ENCODE peak calls at places on chromosome 14, in eight cellular contexts. One of them, this sample, is unnamed.

GRCh38 chr14:46571970-46572369 is 79.6 kb downstream of the RPL10L start:
- DNase-seq in CD8-positive, alpha-beta T cell: no peak
- DNase-seq in IMR-90: no peak
- DNase-seq in ovary: no peak
- DNase-seq in pancreas: no peak
- DNase-seq in mesendoderm: no peak
- DNase-seq in GM23338: no peak
- DNase-seq in heart left ventricle: no peak
- DNase-seq in this sample: no peak

GRCh38 chr14:105059035-105059916 is 6.0 kb downstream of the GPR132 start:
- DNase-seq in CD8-positive, alpha-beta T cell: no peak
- DNase-seq in IMR-90: no peak
- DNase-seq in ovary: no peak
- DNase-seq in pancreas: no peak
- DNase-seq in mesendoderm: peak; percentile 56
- DNase-seq in GM23338: peak; percentile 48
- DNase-seq in heart left ventricle: no peak
- DNase-seq in this sample: peak; percentile 83

GRCh38 chr14:89720076-89720687 is 234.3 kb downstream of the EFCAB11 start:
- DNase-seq in CD8-positive, alpha-beta T cell: no peak
- DNase-seq in IMR-90: no peak
- DNase-seq in ovary: no peak
- DNase-seq in pancreas: no peak
- DNase-seq in mesendoderm: no peak
- DNase-seq in GM23338: no peak
- DNase-seq in heart left ventricle: no peak
- DNase-seq in this sample: peak; percentile 45

GRCh38 chr14:95620659-95621059 is 65.6 kb upstream of the TCL1B start:
- DNase-seq in CD8-positive, alpha-beta T cell: no peak
- DNase-seq in IMR-90: no peak
- DNase-seq in ovary: no peak
- DNase-seq in pancreas: no peak
- DNase-seq in mesendoderm: no peak
- DNase-seq in GM23338: peak; percentile 18
- DNase-seq in heart left ventricle: no peak
- DNase-seq in this sample: no peak

GRCh38 chr14:95901014-95901413 is 24.4 kb downstream of the TUNAR start:
- DNase-seq in CD8-positive, alpha-beta T cell: no peak
- DNase-seq in IMR-90: peak; percentile 33
- DNase-seq in ovary: no peak
- DNase-seq in pancreas: no peak
- DNase-seq in mesendoderm: no peak
- DNase-seq in GM23338: no peak
- DNase-seq in heart left ventricle: no peak
- DNase-seq in this sample: no peak

GRCh38 chr14:79544671-79545070 is 666.6 kb downstream of the DIO2 start:
- DNase-seq in CD8-positive, alpha-beta T cell: no peak
- DNase-seq in IMR-90: peak; percentile 95
- DNase-seq in ovary: no peak
- DNase-seq in pancreas: no peak
- DNase-seq in mesendoderm: no peak
- DNase-seq in GM23338: no peak
- DNase-seq in heart left ventricle: no peak
- DNase-seq in this sample: no peak

GRCh38 chr14:100302616-100303015 is 3.6 kb downstream of the SLC25A29 start:
- DNase-seq in CD8-positive, alpha-beta T cell: no peak
- DNase-seq in IMR-90: no peak
- DNase-seq in ovary: no peak
- DNase-seq in pancreas: peak; percentile 3
- DNase-seq in mesendoderm: no peak
- DNase-seq in GM23338: no peak
- DNase-seq in heart left ventricle: no peak
- DNase-seq in this sample: no peak

GRCh38 chr14:66503532-66503931 is 4.4 kb upstream of the GPHN start:
- DNase-seq in CD8-positive, alpha-beta T cell: no peak
- DNase-seq in IMR-90: peak; percentile 28
- DNase-seq in ovary: no peak
- DNase-seq in pancreas: no peak
- DNase-seq in mesendoderm: no peak
- DNase-seq in GM23338: no peak
- DNase-seq in heart left ventricle: peak; percentile 41
- DNase-seq in this sample: no peak

GRCh38 chr14:29741909-29742401 is 185.7 kb downstream of the PRKD1 start:
- DNase-seq in CD8-positive, alpha-beta T cell: no peak
- DNase-seq in IMR-90: peak; percentile 57
- DNase-seq in ovary: peak; percentile 36
- DNase-seq in pancreas: no peak
- DNase-seq in mesendoderm: no peak
- DNase-seq in GM23338: no peak
- DNase-seq in heart left ventricle: peak; percentile 66
- DNase-seq in this sample: no peak

GRCh38 chr14:103880986-103881926 is 33.9 kb upstream of the PPP1R13B start:
- DNase-seq in CD8-positive, alpha-beta T cell: no peak
- DNase-seq in IMR-90: no peak
- DNase-seq in ovary: peak; percentile 42
- DNase-seq in pancreas: peak; percentile 94
- DNase-seq in mesendoderm: no peak
- DNase-seq in GM23338: no peak
- DNase-seq in heart left ventricle: peak; percentile 50
- DNase-seq in this sample: no peak

GRCh38 chr14:49946320-49947141 is 53.6 kb downstream of the ARF6 start:
- DNase-seq in CD8-positive, alpha-beta T cell: no peak
- DNase-seq in IMR-90: peak; percentile 68
- DNase-seq in ovary: no peak
- DNase-seq in pancreas: no peak
- DNase-seq in mesendoderm: no peak
- DNase-seq in GM23338: no peak
- DNase-seq in heart left ventricle: peak; percentile 28
- DNase-seq in this sample: peak; percentile 55

GRCh38 chr14:89309670-89310177 is 107.3 kb downstream of the FOXN3 start:
- DNase-seq in CD8-positive, alpha-beta T cell: no peak
- DNase-seq in IMR-90: no peak
- DNase-seq in ovary: no peak
- DNase-seq in pancreas: no peak
- DNase-seq in mesendoderm: no peak
- DNase-seq in GM23338: no peak
- DNase-seq in heart left ventricle: no peak
- DNase-seq in this sample: no peak

GRCh38 chr14:25677111-25677510 is 627.2 kb upstream of the STXBP6 start:
- DNase-seq in CD8-positive, alpha-beta T cell: no peak
- DNase-seq in IMR-90: no peak
- DNase-seq in ovary: no peak
- DNase-seq in pancreas: no peak
- DNase-seq in mesendoderm: no peak
- DNase-seq in GM23338: no peak
- DNase-seq in heart left ventricle: no peak
- DNase-seq in this sample: no peak

GRCh38 chr14:90091393-90091792 is 29.6 kb downstream of the KCNK13 start:
- DNase-seq in CD8-positive, alpha-beta T cell: no peak
- DNase-seq in IMR-90: peak; percentile 20
- DNase-seq in ovary: no peak
- DNase-seq in pancreas: no peak
- DNase-seq in mesendoderm: no peak
- DNase-seq in GM23338: no peak
- DNase-seq in heart left ventricle: no peak
- DNase-seq in this sample: no peak

GRCh38 chr14:105866841-105867321 is 340.5 kb downstream of the TMEM121 start:
- DNase-seq in CD8-positive, alpha-beta T cell: no peak
- DNase-seq in IMR-90: no peak
- DNase-seq in ovary: peak; percentile 5
- DNase-seq in pancreas: peak; percentile 37
- DNase-seq in mesendoderm: no peak
- DNase-seq in GM23338: no peak
- DNase-seq in heart left ventricle: no peak
- DNase-seq in this sample: no peak

GRCh38 chr14:88191605-88192004 is 131.5 kb downstream of the KCNK10 start:
- DNase-seq in CD8-positive, alpha-beta T cell: no peak
- DNase-seq in IMR-90: no peak
- DNase-seq in ovary: no peak
- DNase-seq in pancreas: no peak
- DNase-seq in mesendoderm: peak; percentile 73
- DNase-seq in GM23338: peak; percentile 39
- DNase-seq in heart left ventricle: no peak
- DNase-seq in this sample: no peak
- H3K4me1 ChIP-seq in CD8-positive, alpha-beta T cell: no peaks in the 10 kb centered on the region
- H3K4me1 ChIP-seq in IMR-90: peaks cover 4% of the 10 kb centered on the region
- H3K4me1 ChIP-seq in ovary: peaks cover 1% of the 10 kb centered on the region
- H3K4me1 ChIP-seq in pancreas: peaks cover 5% of the 10 kb centered on the region
- H3K4me1 ChIP-seq in mesendoderm: peaks cover 4% of the 10 kb centered on the region
- H3K4me1 ChIP-seq in GM23338: peaks cover 21% of the 10 kb centered on the region
- H3K4me1 ChIP-seq in heart left ventricle: peaks cover 7% of the 10 kb centered on the region
- H3K4me1 ChIP-seq in this sample: no peaks in the 10 kb centered on the region

DNA sequence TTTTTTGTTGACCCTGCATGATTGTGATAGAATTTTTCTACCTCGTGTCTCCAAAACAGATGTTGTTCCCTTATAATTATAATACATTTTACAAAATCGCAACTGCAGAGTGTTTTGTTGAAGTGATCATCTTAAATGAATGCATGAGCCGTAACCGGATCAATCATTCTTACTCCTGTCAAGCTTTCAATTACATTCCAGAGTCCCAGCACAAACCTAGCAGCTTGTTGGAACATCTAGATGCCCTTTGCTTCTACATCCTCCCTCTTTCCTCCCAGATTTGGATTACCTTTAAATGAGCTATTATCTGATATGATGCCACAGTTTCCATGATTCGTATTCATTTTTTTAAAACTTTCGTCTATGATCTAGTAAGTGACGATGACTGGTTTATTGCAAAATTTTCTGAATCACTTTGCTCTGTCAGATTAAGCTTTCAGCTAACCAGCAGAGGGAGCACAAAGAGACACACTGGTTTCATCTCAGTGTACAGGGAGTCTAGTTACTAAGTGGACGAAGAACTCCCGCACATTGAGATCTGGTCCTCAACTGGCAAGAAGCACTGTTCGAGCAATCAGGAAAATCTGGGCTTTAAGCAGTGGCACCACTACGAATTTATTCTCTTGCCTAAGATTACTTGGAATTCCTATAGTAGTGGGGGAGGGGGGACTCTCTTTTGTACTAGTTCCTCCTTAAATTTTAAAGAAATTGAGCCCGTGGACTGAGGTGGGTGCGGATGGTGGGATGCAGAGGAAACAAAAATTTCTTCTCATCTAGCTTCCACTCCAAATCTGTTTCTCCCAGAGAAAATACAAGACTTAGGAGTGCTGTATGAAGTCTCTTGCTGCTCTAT is 40.9 kb downstream of the TSHR start:
- DNase-seq in CD8-positive, alpha-beta T cell: no peak
- DNase-seq in IMR-90: peak; percentile 84
- DNase-seq in ovary: peak; percentile 8
- DNase-seq in pancreas: no peak
- DNase-seq in mesendoderm: peak; percentile 36
- DNase-seq in GM23338: peak; percentile 60
- DNase-seq in heart left ventricle: peak; percentile 32
- DNase-seq in this sample: peak; percentile 28
- H3K4me1 ChIP-seq in CD8-positive, alpha-beta T cell: no peaks in the 10 kb centered on the region
- H3K4me1 ChIP-seq in IMR-90: no peaks in the 10 kb centered on the region
- H3K4me1 ChIP-seq in ovary: no peaks in the 10 kb centered on the region
- H3K4me1 ChIP-seq in pancreas: no peaks in the 10 kb centered on the region
- H3K4me1 ChIP-seq in mesendoderm: no peaks in the 10 kb centered on the region
- H3K4me1 ChIP-seq in GM23338: no peaks in the 10 kb centered on the region
- H3K4me1 ChIP-seq in heart left ventricle: peaks cover 10% of the 10 kb centered on the region
- H3K4me1 ChIP-seq in this sample: no peaks in the 10 kb centered on the region

GRCh38 chr14:67532606-67532997 is 488 bp upstream of the PLEKHH1 start:
- DNase-seq in CD8-positive, alpha-beta T cell: no peak
- DNase-seq in IMR-90: no peak
- DNase-seq in ovary: no peak
- DNase-seq in pancreas: no peak
- DNase-seq in mesendoderm: no peak
- DNase-seq in GM23338: no peak
- DNase-seq in heart left ventricle: no peak
- DNase-seq in this sample: no peak

GRCh38 chr14:67532998-67533753 is at the start of gene PLEKHH1:
- DNase-seq in CD8-positive, alpha-beta T cell: peak; percentile 11
- DNase-seq in IMR-90: peak; percentile 57
- DNase-seq in ovary: peak; percentile 41
- DNase-seq in pancreas: peak; percentile 95
- DNase-seq in mesendoderm: peak; percentile 87
- DNase-seq in GM23338: peak; percentile 92
- DNase-seq in heart left ventricle: peak; percentile 80
- DNase-seq in this sample: peak; percentile 31

GRCh38 chr14:67529947-67530935 is 2.8 kb upstream of the PLEKHH1 start:
- DNase-seq in CD8-positive, alpha-beta T cell: no peak
- DNase-seq in IMR-90: no peak
- DNase-seq in ovary: no peak
- DNase-seq in pancreas: no peak
- DNase-seq in mesendoderm: no peak
- DNase-seq in GM23338: no peak
- DNase-seq in heart left ventricle: no peak
- DNase-seq in this sample: no peak

GRCh38 chr14:67536087-67536486 is 3.0 kb downstream of the PLEKHH1 start:
- DNase-seq in CD8-positive, alpha-beta T cell: no peak
- DNase-seq in IMR-90: no peak
- DNase-seq in ovary: no peak
- DNase-seq in pancreas: no peak
- DNase-seq in mesendoderm: no peak
- DNase-seq in GM23338: no peak
- DNase-seq in heart left ventricle: no peak
- DNase-seq in this sample: no peak

GRCh38 chr14:67533754-67534085 is 630 bp downstream of the PLEKHH1 start:
- DNase-seq in CD8-positive, alpha-beta T cell: no peak
- DNase-seq in IMR-90: no peak
- DNase-seq in ovary: no peak
- DNase-seq in pancreas: no peak
- DNase-seq in mesendoderm: no peak
- DNase-seq in GM23338: no peak
- DNase-seq in heart left ventricle: no peak
- DNase-seq in this sample: no peak
- H3K4me1 ChIP-seq in CD8-positive, alpha-beta T cell: peaks cover 5% of the 10 kb centered on the region
- H3K4me1 ChIP-seq in IMR-90: no peaks in the 10 kb centered on the region
- H3K4me1 ChIP-seq in ovary: no peaks in the 10 kb centered on the region
- H3K4me1 ChIP-seq in pancreas: peaks cover 3% of the 10 kb centered on the region
- H3K4me1 ChIP-seq in mesendoderm: no peaks in the 10 kb centered on the region
- H3K4me1 ChIP-seq in GM23338: peaks cover 23% of the 10 kb centered on the region
- H3K4me1 ChIP-seq in heart left ventricle: peaks cover 15% of the 10 kb centered on the region
- H3K4me1 ChIP-seq in this sample: no peaks in the 10 kb centered on the region

GRCh38 chr14:64220466-64220865 is 73.7 kb downstream of the ESR2 start:
- DNase-seq in CD8-positive, alpha-beta T cell: no peak
- DNase-seq in IMR-90: no peak
- DNase-seq in ovary: peak; percentile 85
- DNase-seq in pancreas: no peak
- DNase-seq in mesendoderm: no peak
- DNase-seq in GM23338: no peak
- DNase-seq in heart left ventricle: peak; percentile 70
- DNase-seq in this sample: no peak
- H3K4me1 ChIP-seq in CD8-positive, alpha-beta T cell: no peaks in the 10 kb centered on the region
- H3K4me1 ChIP-seq in IMR-90: no peaks in the 10 kb centered on the region
- H3K4me1 ChIP-seq in ovary: peaks cover 13% of the 10 kb centered on the region
- H3K4me1 ChIP-seq in pancreas: peaks cover 18% of the 10 kb centered on the region
- H3K4me1 ChIP-seq in mesendoderm: no peaks in the 10 kb centered on the region
- H3K4me1 ChIP-seq in GM23338: no peaks in the 10 kb centered on the region
- H3K4me1 ChIP-seq in heart left ventricle: no peaks in the 10 kb centered on the region
- H3K4me1 ChIP-seq in this sample: no peaks in the 10 kb centered on the region